ENCODE peak calls at places on chromosome 7, in four cellular contexts. One of them, this sample, is unnamed.

GRCh38 chr7:3552499-3552898 is 251.4 kb downstream of the SDK1 start:
- DNase-seq in activated CD8-positive, alpha-beta T cell treated with anti-CD3 and anti-CD28 coated beads, Interleukin-2, amount 10 ng/mL, durations not matched to agents 7 days and 5 days: no peak
- DNase-seq in NCI-H774: no peak
- DNase-seq in T-helper 2 cell: no peak
- DNase-seq in this sample: no peak

GRCh38 chr7:96997512-96998032 is 7.8 kb upstream of the DLX6 start:
- DNase-seq in T-helper 2 cell: no peak
- DNase-seq in activated CD8-positive, alpha-beta T cell treated with anti-CD3 and anti-CD28 coated beads, Interleukin-2, amount 10 ng/mL, durations not matched to agents 7 days and 5 days: no peak
- DNase-seq in NCI-H774: no peak
- DNase-seq in this sample: no peak

GRCh38 chr7:28483112-28483511 is 70.8 kb downstream of the CREB5 start:
- DNase-seq in activated CD8-positive, alpha-beta T cell treated with anti-CD3 and anti-CD28 coated beads, Interleukin-2, amount 10 ng/mL, durations not matched to agents 7 days and 5 days: no peak
- DNase-seq in NCI-H774: no peak
- DNase-seq in T-helper 2 cell: no peak
- DNase-seq in this sample: no peak

GRCh38 chr7:13286916-13287315 is 599.5 kb downstream of the ARL4A start:
- DNase-seq in T-helper 2 cell: no peak
- DNase-seq in activated CD8-positive, alpha-beta T cell treated with anti-CD3 and anti-CD28 coated beads, Interleukin-2, amount 10 ng/mL, durations not matched to agents 7 days and 5 days: no peak
- DNase-seq in NCI-H774: no peak
- DNase-seq in this sample: no peak

GRCh38 chr7:151462306-151462779 is 22.4 kb upstream of the CRYGN start:
- DNase-seq in NCI-H774: no peak
- DNase-seq in activated CD8-positive, alpha-beta T cell treated with anti-CD3 and anti-CD28 coated beads, Interleukin-2, amount 10 ng/mL, durations not matched to agents 7 days and 5 days: no peak
- DNase-seq in T-helper 2 cell: no peak
- DNase-seq in this sample: no peak

GRCh38 chr7:95490366-95490765 is 4.6 kb downstream of the ASB4 start:
- DNase-seq in T-helper 2 cell: no peak
- DNase-seq in NCI-H774: no peak
- DNase-seq in activated CD8-positive, alpha-beta T cell treated with anti-CD3 and anti-CD28 coated beads, Interleukin-2, amount 10 ng/mL, durations not matched to agents 7 days and 5 days: no peak
- DNase-seq in this sample: no peak

GRCh38 chr7:148697950-148698396 is 730 bp upstream of the CUL1 start:
- DNase-seq in T-helper 2 cell: no peak
- DNase-seq in activated CD8-positive, alpha-beta T cell treated with anti-CD3 and anti-CD28 coated beads, Interleukin-2, amount 10 ng/mL, durations not matched to agents 7 days and 5 days: no peak
- DNase-seq in NCI-H774: no peak
- DNase-seq in this sample: no peak

GRCh38 chr7:40403664-40404476 is 269.1 kb downstream of the SUGCT start:
- DNase-seq in NCI-H774: no peak
- DNase-seq in activated CD8-positive, alpha-beta T cell treated with anti-CD3 and anti-CD28 coated beads, Interleukin-2, amount 10 ng/mL, durations not matched to agents 7 days and 5 days: no peak
- DNase-seq in T-helper 2 cell: no peak
- DNase-seq in this sample: no peak

GRCh38 chr7:66279912-66280311 is 74.8 kb downstream of the TPST1 start:
- DNase-seq in T-helper 2 cell: no peak
- DNase-seq in NCI-H774: no peak
- DNase-seq in activated CD8-positive, alpha-beta T cell treated with anti-CD3 and anti-CD28 coated beads, Interleukin-2, amount 10 ng/mL, durations not matched to agents 7 days and 5 days: no peak
- DNase-seq in this sample: no peak

GRCh38 chr7:71019703-71020102 is 112.2 kb upstream of the GALNT17 start:
- DNase-seq in activated CD8-positive, alpha-beta T cell treated with anti-CD3 and anti-CD28 coated beads, Interleukin-2, amount 10 ng/mL, durations not matched to agents 7 days and 5 days: no peak
- DNase-seq in NCI-H774: no peak
- DNase-seq in T-helper 2 cell: no peak
- DNase-seq in this sample: no peak

GRCh38 chr7:96792115-96792514 is 82.5 kb upstream of the SEM1 start:
- DNase-seq in T-helper 2 cell: no peak
- DNase-seq in activated CD8-positive, alpha-beta T cell treated with anti-CD3 and anti-CD28 coated beads, Interleukin-2, amount 10 ng/mL, durations not matched to agents 7 days and 5 days: no peak
- DNase-seq in NCI-H774: no peak
- DNase-seq in this sample: no peak

GRCh38 chr7:140267381-140268226 is 90.8 kb upstream of the KDM7A start:
- DNase-seq in T-helper 2 cell: no peak
- DNase-seq in activated CD8-positive, alpha-beta T cell treated with anti-CD3 and anti-CD28 coated beads, Interleukin-2, amount 10 ng/mL, durations not matched to agents 7 days and 5 days: no peak
- DNase-seq in NCI-H774: no peak
- DNase-seq in this sample: no peak

GRCh38 chr7:90111-91063 is 102.0 kb upstream of the FAM20C start:
- DNase-seq in NCI-H774: no peak
- DNase-seq in activated CD8-positive, alpha-beta T cell treated with anti-CD3 and anti-CD28 coated beads, Interleukin-2, amount 10 ng/mL, durations not matched to agents 7 days and 5 days: no peak
- DNase-seq in T-helper 2 cell: no peak
- DNase-seq in this sample: no peak

GRCh38 chr7:91609525-91609924 is 271.0 kb downstream of the MTERF1 start:
- DNase-seq in activated CD8-positive, alpha-beta T cell treated with anti-CD3 and anti-CD28 coated beads, Interleukin-2, amount 10 ng/mL, durations not matched to agents 7 days and 5 days: no peak
- DNase-seq in T-helper 2 cell: no peak
- DNase-seq in NCI-H774: no peak
- DNase-seq in this sample: no peak

GRCh38 chr7:37342665-37343471 is 105.8 kb downstream of the ELMO1 start:
- DNase-seq in T-helper 2 cell: peak
- DNase-seq in activated CD8-positive, alpha-beta T cell treated with anti-CD3 and anti-CD28 coated beads, Interleukin-2, amount 10 ng/mL, durations not matched to agents 7 days and 5 days: peak
- DNase-seq in NCI-H774: peak
- DNase-seq in this sample: peak

GRCh38 chr7:151117565-151117964 is 31.3 kb downstream of the AGAP3 start:
- DNase-seq in T-helper 2 cell: no peak
- DNase-seq in activated CD8-positive, alpha-beta T cell treated with anti-CD3 and anti-CD28 coated beads, Interleukin-2, amount 10 ng/mL, durations not matched to agents 7 days and 5 days: peak
- DNase-seq in NCI-H774: no peak
- DNase-seq in this sample: peak

GRCh38 chr7:102849538-102849937 is 63.3 kb upstream of the LRRC17 start:
- DNase-seq in NCI-H774: no peak
- DNase-seq in T-helper 2 cell: no peak
- DNase-seq in activated CD8-positive, alpha-beta T cell treated with anti-CD3 and anti-CD28 coated beads, Interleukin-2, amount 10 ng/mL, durations not matched to agents 7 days and 5 days: no peak
- DNase-seq in this sample: no peak

GRCh38 chr7:112399501-112399900 is 50.8 kb upstream of the IFRD1 start:
- DNase-seq in NCI-H774: no peak
- DNase-seq in activated CD8-positive, alpha-beta T cell treated with anti-CD3 and anti-CD28 coated beads, Interleukin-2, amount 10 ng/mL, durations not matched to agents 7 days and 5 days: no peak
- DNase-seq in T-helper 2 cell: no peak
- DNase-seq in this sample: no peak

GRCh38 chr7:157819517-157819807 is 482.7 kb downstream of the DNAJB6 start:
- DNase-seq in NCI-H774: no peak
- DNase-seq in T-helper 2 cell: no peak
- DNase-seq in activated CD8-positive, alpha-beta T cell treated with anti-CD3 and anti-CD28 coated beads, Interleukin-2, amount 10 ng/mL, durations not matched to agents 7 days and 5 days: no peak
- DNase-seq in this sample: no peak

GRCh38 chr7:152602962-152603361 is 73.0 kb downstream of the XRCC2 start:
- DNase-seq in NCI-H774: no peak
- DNase-seq in T-helper 2 cell: no peak
- DNase-seq in activated CD8-positive, alpha-beta T cell treated with anti-CD3 and anti-CD28 coated beads, Interleukin-2, amount 10 ng/mL, durations not matched to agents 7 days and 5 days: no peak
- DNase-seq in this sample: no peak

GRCh38 chr7:51066405-51066882 is 250.2 kb downstream of the COBL start:
- DNase-seq in T-helper 2 cell: no peak
- DNase-seq in activated CD8-positive, alpha-beta T cell treated with anti-CD3 and anti-CD28 coated beads, Interleukin-2, amount 10 ng/mL, durations not matched to agents 7 days and 5 days: peak
- DNase-seq in NCI-H774: no peak
- DNase-seq in this sample: no peak

This sample was measured in DND-41.